ENCODE peak calls at places on chromosomes 2 and 18, in five cellular contexts. R is foreskin fibroblast, J is hippocampal formation, Q is GM03348, D is NCI-H1048. U is an unnamed sample.

GRCh38 chr18:8706545-8706980 is 1.2 kb downstream of the MTCL1 start:
- DNase-seq in R (peak), J (no peak), Q (peak), D (no peak), U (no peak)

GRCh38 chr18:78740876-78741275 is 238.7 kb upstream of the SALL3 start:
- DNase-seq in R (no peak), J (no peak), Q (no peak), D (no peak), U (no peak)

GRCh38 chr2:234512884-234513669 is 16.2 kb upstream of the ARL4C start:
- DNase-seq in R (peak), J (no peak), Q (peak), D (no peak), U (no peak)

GRCh38 chr2:237819231-237819630 is 20.7 kb downstream of the RBM44 start:
- DNase-seq in R (no peak), J (no peak), Q (no peak), D (no peak), U (no peak)

GRCh38 chr2:222169346-222169745 is 129.5 kb downstream of the PAX3 start:
- DNase-seq in R (no peak), J (no peak), Q (no peak), D (no peak), U (no peak)

GRCh38 chr18:21112140-21112473 is 494 bp upstream of the ROCK1 start:
- DNase-seq in R (no peak), J (no peak), Q (peak), D (no peak), U (no peak)

GRCh38 chr2:232333361-232334135 is 45.0 kb upstream of the ALPP start:
- DNase-seq in R (peak), J (no peak), Q (no peak), D (no peak), U (peak)

GRCh38 chr2:240704651-240705050 is 13.0 kb downstream of the AQP12A start:
- DNase-seq in R (no peak), J (no peak), Q (no peak), D (no peak), U (no peak)

GRCh38 chr2:39657538-39657937 is 8.2 kb upstream of the TMEM178A start:
- DNase-seq in R (no peak), J (no peak), Q (no peak), D (no peak), U (no peak)

GRCh38 chr2:159137511-159138101 is 148.9 kb downstream of the WDSUB1 start:
- DNase-seq in R (no peak), J (no peak), Q (no peak), D (peak), U (no peak)

GRCh38 chr2:238155051-238155760 is 3.6 kb upstream of the ERFE start:
- DNase-seq in R (peak), J (no peak), Q (no peak), D (no peak), U (peak)

GRCh38 chr2:31533036-31533435 is 47.7 kb downstream of the SRD5A2 start:
- DNase-seq in R (no peak), J (no peak), Q (no peak), D (no peak), U (no peak)

GRCh38 chr2:186325827-186326535 is 160.1 kb upstream of the ZC3H15 start:
- DNase-seq in R (no peak), J (no peak), Q (no peak), D (no peak), U (peak)

GRCh38 chr2:215830313-215830712 is 183.0 kb downstream of the MREG start:
- DNase-seq in R (peak), J (no peak), Q (peak), D (no peak), U (peak)

GRCh38 chr2:134601266-134601665 is 117.5 kb downstream of the TMEM163 start:
- DNase-seq in R (no peak), J (no peak), Q (no peak), D (no peak), U (no peak)

GRCh38 chr2:4718777-4719176 is 973.4 kb upstream of the SOX11 start:
- DNase-seq in R (no peak), J (no peak), Q (no peak), D (no peak), U (no peak)

GRCh38 chr18:51157215-51157614 is 40.3 kb downstream of the MEX3C start:
- DNase-seq in R (no peak), J (no peak), Q (no peak), D (no peak), U (no peak)

GRCh38 chr2:37287966-37288365 is 36.7 kb downstream of the PRKD3 start:
- DNase-seq in R (peak), J (no peak), Q (no peak), D (no peak), U (no peak)

GRCh38 chr2:144559681-144560080 is 39.8 kb upstream of the ZEB2 start:
- DNase-seq in R (no peak), J (no peak), Q (no peak), D (no peak), U (no peak)